ENCODE peak calls at places on chromosomes 6 and 20, in six cellular contexts. X is IMR-90, U is mesendoderm, P is H9, S is H1, B is mesenchymal stem cell. N is an unnamed sample.

GRCh38 chr6:120671519-120671918 is 662.8 kb downstream of the TBC1D32 start:
- DNase-seq in X (no peak), U (peak), P (peak), S (peak), B (no peak), N (peak)

GRCh38 chr6:108027594-108027993 is 46.9 kb downstream of the OSTM1 start:
- DNase-seq in X (peak), U (peak), P (no peak), S (no peak), B (no peak), N (no peak)

GRCh38 chr6:141482773-141483172 is 650.0 kb upstream of the GJE1 start:
- DNase-seq in X (peak), U (no peak), P (no peak), S (no peak), B (no peak), N (no peak)

GRCh38 chr20:61537721-61538480 is 285.8 kb downstream of the CDH4 start:
- DNase-seq in X (no peak), U (no peak), P (no peak), S (no peak), B (no peak), N (no peak)

GRCh38 chr20:63006611-63007471 is at the start of gene BHLHE23:
- DNase-seq in X (no peak), U (peak), P (peak), S (no peak), B (no peak), N (peak)

GRCh38 chr20:52859156-52859887 is 112.8 kb upstream of the TSHZ2 start:
- DNase-seq in X (no peak), U (peak), P (peak), S (no peak), B (peak), N (no peak)

GRCh38 chr6:44485601-44486000 is 98.1 kb downstream of the CDC5L start:
- DNase-seq in X (no peak), U (no peak), P (no peak), S (no peak), B (no peak), N (no peak)

GRCh38 chr6:105882071-105882803 is 203.9 kb upstream of the PRDM1 start:
- DNase-seq in X (peak), U (no peak), P (no peak), S (no peak), B (peak), N (no peak)

GRCh38 chr6:119594907-119595306 is 245.3 kb upstream of the MAN1A1 start:
- DNase-seq in X (no peak), U (no peak), P (no peak), S (no peak), B (no peak), N (no peak)

GRCh38 chr6:31466466-31466865 is 31.5 kb upstream of the MICB start:
- DNase-seq in X (no peak), U (no peak), P (no peak), S (no peak), B (no peak), N (no peak)

GRCh38 chr20:24656391-24656790 is 187.0 kb downstream of the SYNDIG1 start:
- DNase-seq in X (no peak), U (no peak), P (no peak), S (no peak), B (no peak), N (no peak)

GRCh38 chr6:47134476-47135189 is 92.5 kb upstream of the ADGRF1 start:
- DNase-seq in X (peak), U (peak), P (no peak), S (no peak), B (peak), N (no peak)
- H3K4ac ChIP-seq in X (peak), U (peak), P (no peak), S (no peak), B (no peak), N (no peak)

DNA sequence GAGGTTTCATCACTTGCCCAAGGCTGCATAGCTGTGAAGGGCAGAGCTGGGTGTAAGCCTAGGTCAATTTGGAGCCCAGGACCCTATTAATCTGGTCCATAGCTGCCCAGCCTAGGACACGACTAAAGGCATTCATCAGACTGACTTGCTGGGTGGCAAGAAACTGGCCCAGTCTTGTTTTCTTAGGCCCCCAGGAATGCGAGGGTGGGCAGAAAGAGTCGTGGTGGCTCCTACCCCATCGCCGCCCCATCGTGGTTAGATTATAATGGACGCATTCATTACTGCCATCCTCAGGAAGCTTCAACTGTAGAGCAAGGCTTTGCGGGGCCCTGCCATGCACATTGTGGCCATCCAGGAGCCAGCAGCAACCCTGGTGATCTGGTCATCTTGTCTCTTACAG is 16.1 kb downstream of the DYNLRB1 start:
- DNase-seq in X (no peak), U (no peak), P (no peak), S (no peak), B (no peak), N (no peak)
- H2BK15ac ChIP-seq in X (no peak), U (no peak), P (no peak), S (no peak), B (no peak), N (no peak)

DNA sequence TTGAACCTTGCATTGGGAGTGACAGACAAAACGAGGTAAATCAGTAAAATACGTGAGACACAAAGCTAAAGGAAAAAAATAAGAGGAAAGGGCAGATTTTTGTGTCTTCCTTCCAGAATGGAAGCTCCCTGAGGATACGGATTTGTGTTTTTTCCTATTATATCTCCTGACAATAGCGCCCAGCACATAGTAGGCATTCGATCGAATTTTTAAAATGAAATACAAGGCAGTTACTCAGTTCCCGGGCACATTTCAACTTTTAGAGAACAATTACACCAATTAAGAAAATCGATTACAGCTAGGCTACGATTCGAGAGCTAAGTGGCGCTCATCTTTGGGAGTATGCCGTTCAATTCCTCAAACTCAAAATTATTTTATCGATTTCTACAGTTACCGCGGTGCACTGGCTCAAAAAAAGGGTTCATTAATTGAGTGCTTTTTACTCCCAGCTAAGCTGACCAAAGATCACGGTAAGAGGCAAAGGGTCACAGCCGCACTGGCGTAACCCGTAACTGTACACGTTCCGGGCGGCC is 443 bp downstream of the RMND1 start:
- DNase-seq in X (no peak), U (no peak), P (no peak), S (no peak), B (no peak), N (no peak)
- H3K4ac ChIP-seq in X (peak), U (peak), P (no peak), S (no peak), B (peak), N (no peak)

DNA sequence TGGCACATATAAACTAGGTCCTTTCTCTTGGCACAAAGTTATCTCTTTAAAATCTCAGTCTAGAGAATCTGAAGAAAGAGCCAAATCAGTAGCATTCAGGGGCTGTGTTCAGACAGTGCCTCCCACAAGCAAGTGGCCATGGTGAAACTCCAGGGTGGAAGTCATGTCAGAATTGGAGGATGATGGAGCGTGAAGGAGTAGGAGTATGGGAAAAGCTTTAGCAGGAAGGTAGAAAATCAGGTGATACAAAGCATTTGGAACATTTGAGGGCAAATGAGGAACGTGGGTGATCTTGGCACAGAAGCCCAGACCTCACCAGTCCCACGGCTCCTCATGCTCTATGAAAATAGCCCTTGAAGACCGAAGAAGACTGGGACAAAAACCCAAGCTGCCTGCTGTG is 2.8 kb upstream of the HLA-DQB1 start:
- DNase-seq in X (no peak), U (no peak), P (no peak), S (no peak), B (no peak), N (no peak)
- H2BK15ac ChIP-seq in X (no peak), U (no peak), P (no peak), S (no peak), B (no peak), N (no peak)

GRCh38 chr20:57440678-57441509 is 49.7 kb downstream of the RBM38 start:
- DNase-seq in X (peak), U (peak), P (peak), S (no peak), B (no peak), N (no peak)

GRCh38 chr20:57442888-57443239 is 51.7 kb downstream of the RBM38 start:
- DNase-seq in X (no peak), U (no peak), P (no peak), S (no peak), B (no peak), N (no peak)

GRCh38 chr20:57442160-57442887 is 51.1 kb downstream of the RBM38 start:
- DNase-seq in X (no peak), U (no peak), P (no peak), S (no peak), B (no peak), N (no peak)

GRCh38 chr20:57439993-57440392 is 48.8 kb downstream of the RBM38 start:
- DNase-seq in X (no peak), U (no peak), P (no peak), S (no peak), B (no peak), N (no peak)

DNA sequence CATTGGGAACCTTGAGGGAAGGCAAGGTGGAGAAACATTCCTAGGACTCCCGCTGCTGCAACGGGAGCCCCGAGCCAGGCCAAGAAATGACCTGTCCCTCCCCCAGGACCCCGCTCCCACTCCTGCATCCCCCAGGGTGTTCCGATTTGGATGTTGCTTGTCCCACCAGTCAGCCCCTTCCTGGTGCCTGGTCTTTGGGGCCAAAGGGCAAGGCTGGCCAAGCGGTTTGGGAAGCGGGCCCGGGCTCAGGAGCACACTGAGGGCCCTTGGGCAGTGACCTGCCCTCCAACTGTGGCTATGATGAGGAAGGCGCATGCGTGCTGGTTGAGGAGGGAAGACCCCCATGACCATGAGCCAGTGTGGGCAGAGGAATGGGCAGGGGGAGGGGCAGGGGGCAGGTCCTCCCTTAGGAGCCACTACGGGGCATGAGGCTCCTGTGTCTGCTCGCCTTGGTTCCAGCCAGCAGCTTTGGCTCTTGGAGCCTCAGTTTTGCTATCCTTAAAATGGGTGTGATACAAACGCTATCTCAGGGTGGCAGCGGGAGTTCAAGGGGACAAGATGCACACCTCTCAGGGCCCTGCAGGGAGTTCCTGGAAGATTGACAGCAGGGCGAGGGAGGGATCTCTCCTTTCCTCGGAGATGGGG is 50.4 kb downstream of the RBM38 start:
- DNase-seq in X (no peak), U (no peak), P (no peak), S (no peak), B (no peak), N (no peak)
- H3K4ac ChIP-seq in X (peak), U (no peak), P (no peak), S (no peak), B (no peak), N (no peak)

DNA sequence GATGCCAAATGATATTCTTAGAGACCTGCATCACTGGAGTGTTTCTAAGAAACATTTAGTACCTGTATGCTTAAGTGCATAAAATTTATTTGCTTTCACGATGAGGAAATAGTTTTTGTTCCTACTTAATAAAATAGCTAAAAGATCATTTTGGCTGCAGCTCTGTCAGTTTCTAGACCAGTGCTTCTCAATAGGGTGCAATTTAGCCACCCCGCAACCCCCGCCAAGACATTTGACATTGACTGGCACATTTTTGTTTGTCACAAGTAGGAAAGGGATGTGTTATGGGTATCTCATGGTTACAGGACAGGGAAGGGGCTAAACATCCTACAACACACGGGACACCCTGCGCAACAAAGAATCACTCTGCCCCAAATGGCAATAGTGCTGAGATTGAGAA is 335.7 kb upstream of the HSF2 start:
- DNase-seq in X (no peak), U (no peak), P (no peak), S (no peak), B (no peak), N (no peak)
- H2BK15ac ChIP-seq in X (no peak), U (no peak), P (no peak), S (no peak), B (no peak), N (no peak)

GRCh38 chr6:147530132-147531060 is 21.9 kb downstream of the SAMD5 start:
- DNase-seq in X (no peak), U (peak), P (no peak), S (no peak), B (no peak), N (no peak)
- H3K4ac ChIP-seq in X (no peak), U (no peak), P (no peak), S (no peak), B (peak), N (no peak)

DNA sequence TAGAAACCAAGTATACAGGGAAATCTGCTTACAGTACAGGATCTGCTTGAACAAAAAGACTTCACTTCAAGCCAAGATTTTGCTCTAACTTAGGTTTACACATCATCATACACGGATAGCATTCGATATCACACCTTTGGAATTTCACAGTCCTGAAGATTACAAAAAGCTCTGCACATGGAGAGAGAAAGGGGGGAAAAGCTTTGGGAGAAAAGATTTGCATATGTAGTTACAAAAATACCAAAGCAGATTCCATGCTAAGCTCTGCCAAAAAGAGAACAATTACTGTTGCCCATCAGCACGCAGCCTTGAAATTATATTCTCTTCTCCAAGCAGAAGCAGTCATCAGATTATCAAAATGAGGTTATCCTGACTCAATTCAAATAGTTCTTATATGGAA is 62.0 kb downstream of the HIVEP2 start:
- DNase-seq in X (peak), U (peak), P (no peak), S (no peak), B (no peak), N (no peak)
- H2BK15ac ChIP-seq in X (peak), U (no peak), P (no peak), S (no peak), B (no peak), N (no peak)

GRCh38 chr20:51424270-51425041 is 118.1 kb downstream of the NFATC2 start:
- DNase-seq in X (no peak), U (no peak), P (no peak), S (no peak), B (no peak), N (no peak)
- H3K4ac ChIP-seq in X (no peak), U (peak), P (no peak), S (no peak), B (no peak), N (no peak)

DNA sequence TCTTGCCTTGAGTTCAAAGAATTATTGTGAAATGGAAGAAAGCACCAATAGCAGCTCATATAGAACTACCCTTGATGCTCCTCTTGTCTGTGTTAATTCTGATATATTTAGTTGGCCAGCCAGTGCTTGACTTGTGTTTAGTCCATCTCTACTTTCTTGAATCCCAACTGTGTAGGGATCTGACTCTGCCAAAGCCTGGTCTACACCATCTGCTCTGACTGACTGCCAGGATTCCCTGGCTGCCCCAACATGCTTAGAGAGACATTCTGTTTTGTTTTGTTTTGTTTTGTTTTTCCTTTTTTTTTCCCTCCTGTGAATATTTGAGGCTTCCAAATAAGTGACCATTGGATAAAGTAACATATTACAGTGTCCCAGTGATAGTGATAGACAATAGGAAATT is 953.7 kb upstream of the MANEA start:
- DNase-seq in X (no peak), U (no peak), P (no peak), S (no peak), B (no peak), N (no peak)
- H2BK15ac ChIP-seq in X (no peak), U (no peak), P (no peak), S (no peak), B (no peak), N (no peak)